ENCODE peak calls at places on chromosome 17, in six cellular contexts. One of them, this sample, is unnamed.

GRCh38 chr17:5249615-5250014 is 15.0 kb upstream of the SCIMP start:
- DNase-seq in heart right ventricle: no peak
- DNase-seq in sigmoid colon: peak
- DNase-seq in lower lobe of right lung: no peak
- DNase-seq in neural progenitor cell: peak
- DNase-seq in esophagus squamous epithelium: no peak
- DNase-seq in this sample: no peak

GRCh38 chr17:9169116-9169515 is 147.8 kb downstream of the NTN1 start:
- DNase-seq in esophagus squamous epithelium: no peak
- DNase-seq in neural progenitor cell: no peak
- DNase-seq in lower lobe of right lung: no peak
- DNase-seq in sigmoid colon: no peak
- DNase-seq in heart right ventricle: no peak
- DNase-seq in this sample: no peak

GRCh38 chr17:17147821-17148220 is 58.3 kb downstream of the PLD6 start:
- DNase-seq in heart right ventricle: no peak
- DNase-seq in lower lobe of right lung: no peak
- DNase-seq in sigmoid colon: no peak
- DNase-seq in neural progenitor cell: no peak
- DNase-seq in esophagus squamous epithelium: no peak
- DNase-seq in this sample: no peak

GRCh38 chr17:14622622-14623101 is 321.8 kb downstream of the HS3ST3B1 start:
- DNase-seq in sigmoid colon: no peak
- DNase-seq in neural progenitor cell: no peak
- DNase-seq in esophagus squamous epithelium: no peak
- DNase-seq in heart right ventricle: no peak
- DNase-seq in lower lobe of right lung: no peak
- DNase-seq in this sample: no peak

GRCh38 chr17:68533887-68534700 is 21.9 kb downstream of the PRKAR1A start:
- DNase-seq in heart right ventricle: no peak
- DNase-seq in esophagus squamous epithelium: no peak
- DNase-seq in neural progenitor cell: no peak
- DNase-seq in sigmoid colon: no peak
- DNase-seq in lower lobe of right lung: no peak
- DNase-seq in this sample: no peak

GRCh38 chr17:76667786-76668453 is 24.4 kb upstream of the ST6GALNAC1 start:
- DNase-seq in neural progenitor cell: no peak
- DNase-seq in heart right ventricle: no peak
- DNase-seq in sigmoid colon: peak
- DNase-seq in lower lobe of right lung: no peak
- DNase-seq in esophagus squamous epithelium: no peak
- DNase-seq in this sample: no peak

GRCh38 chr17:81123052-81124048 is 42.0 kb upstream of the PVALEF start:
- DNase-seq in neural progenitor cell: no peak
- DNase-seq in heart right ventricle: no peak
- DNase-seq in lower lobe of right lung: no peak
- DNase-seq in sigmoid colon: no peak
- DNase-seq in esophagus squamous epithelium: no peak
- DNase-seq in this sample: no peak

GRCh38 chr17:57948555-57949420 is 6.4 kb downstream of the CUEDC1 start:
- DNase-seq in lower lobe of right lung: peak
- DNase-seq in sigmoid colon: peak
- DNase-seq in esophagus squamous epithelium: no peak
- DNase-seq in heart right ventricle: peak
- DNase-seq in neural progenitor cell: no peak
- DNase-seq in this sample: no peak

GRCh38 chr17:47693667-47694017 is 319 bp upstream of the TBKBP1 start:
- DNase-seq in lower lobe of right lung: no peak
- DNase-seq in sigmoid colon: no peak
- DNase-seq in heart right ventricle: no peak
- DNase-seq in neural progenitor cell: no peak
- DNase-seq in esophagus squamous epithelium: no peak
- DNase-seq in this sample: no peak

GRCh38 chr17:74215332-74215727 is 2.0 kb downstream of the TTYH2 start:
- DNase-seq in neural progenitor cell: no peak
- DNase-seq in esophagus squamous epithelium: no peak
- DNase-seq in sigmoid colon: no peak
- DNase-seq in lower lobe of right lung: no peak
- DNase-seq in heart right ventricle: peak
- DNase-seq in this sample: no peak

GRCh38 chr17:49260011-49260921 is 29.7 kb upstream of the PHOSPHO1 start:
- DNase-seq in lower lobe of right lung: peak
- DNase-seq in esophagus squamous epithelium: no peak
- DNase-seq in neural progenitor cell: peak
- DNase-seq in heart right ventricle: peak
- DNase-seq in sigmoid colon: peak
- DNase-seq in this sample: peak

GRCh38 chr17:68955181-68955841 is at the start of gene ABCA8:
- DNase-seq in neural progenitor cell: no peak
- DNase-seq in heart right ventricle: no peak
- DNase-seq in lower lobe of right lung: no peak
- DNase-seq in esophagus squamous epithelium: no peak
- DNase-seq in sigmoid colon: no peak
- DNase-seq in this sample: no peak

GRCh38 chr17:33725675-33726271 is 432.7 kb upstream of the ASIC2 start:
- DNase-seq in sigmoid colon: no peak
- DNase-seq in heart right ventricle: peak
- DNase-seq in lower lobe of right lung: peak
- DNase-seq in neural progenitor cell: peak
- DNase-seq in esophagus squamous epithelium: no peak
- DNase-seq in this sample: no peak

GRCh38 chr17:19346351-19347255 is 15.9 kb downstream of the B9D1 start:
- DNase-seq in lower lobe of right lung: no peak
- DNase-seq in esophagus squamous epithelium: no peak
- DNase-seq in neural progenitor cell: no peak
- DNase-seq in heart right ventricle: peak
- DNase-seq in sigmoid colon: peak
- DNase-seq in this sample: peak

GRCh38 chr17:47244697-47245096 is 8.9 kb upstream of the ITGB3 start:
- DNase-seq in sigmoid colon: no peak
- DNase-seq in heart right ventricle: no peak
- DNase-seq in esophagus squamous epithelium: no peak
- DNase-seq in neural progenitor cell: no peak
- DNase-seq in lower lobe of right lung: no peak
- DNase-seq in this sample: no peak

GRCh38 chr17:6557040-6557438 is 684 bp upstream of the PITPNM3 start:
- DNase-seq in lower lobe of right lung: no peak
- DNase-seq in sigmoid colon: no peak
- DNase-seq in neural progenitor cell: no peak
- DNase-seq in esophagus squamous epithelium: no peak
- DNase-seq in heart right ventricle: no peak
- DNase-seq in this sample: no peak

GRCh38 chr17:2385240-2386202 is 15.3 kb downstream of the MNT start:
- DNase-seq in heart right ventricle: no peak
- DNase-seq in neural progenitor cell: no peak
- DNase-seq in sigmoid colon: no peak
- DNase-seq in lower lobe of right lung: no peak
- DNase-seq in esophagus squamous epithelium: no peak
- DNase-seq in this sample: no peak

GRCh38 chr17:76816590-76817135 is 51.5 kb upstream of the MGAT5B start:
- DNase-seq in neural progenitor cell: peak
- DNase-seq in lower lobe of right lung: no peak
- DNase-seq in heart right ventricle: no peak
- DNase-seq in esophagus squamous epithelium: no peak
- DNase-seq in sigmoid colon: no peak
- DNase-seq in this sample: no peak

GRCh38 chr17:43448720-43449469 is 34.9 kb upstream of the DHX8 start:
- DNase-seq in esophagus squamous epithelium: no peak
- DNase-seq in neural progenitor cell: no peak
- DNase-seq in sigmoid colon: no peak
- DNase-seq in heart right ventricle: no peak
- DNase-seq in lower lobe of right lung: no peak
- DNase-seq in this sample: no peak

GRCh38 chr17:77316191-77316641 is 175.4 kb downstream of the SEC14L1 start:
- DNase-seq in esophagus squamous epithelium: no peak
- DNase-seq in lower lobe of right lung: peak
- DNase-seq in sigmoid colon: peak
- DNase-seq in neural progenitor cell: peak
- DNase-seq in heart right ventricle: no peak
- DNase-seq in this sample: peak

GRCh38 chr17:58092797-58093385 is 9.7 kb downstream of the DYNLL2 start:
- DNase-seq in heart right ventricle: no peak
- DNase-seq in lower lobe of right lung: no peak
- DNase-seq in esophagus squamous epithelium: no peak
- DNase-seq in neural progenitor cell: no peak
- DNase-seq in sigmoid colon: no peak
- DNase-seq in this sample: no peak

GRCh38 chr17:52604105-52604504 is 445.6 kb upstream of the CA10 start:
- DNase-seq in neural progenitor cell: no peak
- DNase-seq in heart right ventricle: no peak
- DNase-seq in sigmoid colon: no peak
- DNase-seq in esophagus squamous epithelium: no peak
- DNase-seq in lower lobe of right lung: no peak
- DNase-seq in this sample: no peak

GRCh38 chr17:8160741-8161221 is 2.0 kb downstream of the VAMP2 start:
- DNase-seq in lower lobe of right lung: peak
- DNase-seq in heart right ventricle: no peak
- DNase-seq in neural progenitor cell: no peak
- DNase-seq in sigmoid colon: peak
- DNase-seq in esophagus squamous epithelium: no peak
- DNase-seq in this sample: peak
- H3K4me3 ChIP-seq in lower lobe of right lung: no peak
- H3K4me3 ChIP-seq in heart right ventricle: no peak
- H3K4me3 ChIP-seq in neural progenitor cell: no peak
- H3K4me3 ChIP-seq in sigmoid colon: no peak
- H3K4me3 ChIP-seq in esophagus squamous epithelium: peak
- H3K4me3 ChIP-seq in this sample: peak

DNA sequence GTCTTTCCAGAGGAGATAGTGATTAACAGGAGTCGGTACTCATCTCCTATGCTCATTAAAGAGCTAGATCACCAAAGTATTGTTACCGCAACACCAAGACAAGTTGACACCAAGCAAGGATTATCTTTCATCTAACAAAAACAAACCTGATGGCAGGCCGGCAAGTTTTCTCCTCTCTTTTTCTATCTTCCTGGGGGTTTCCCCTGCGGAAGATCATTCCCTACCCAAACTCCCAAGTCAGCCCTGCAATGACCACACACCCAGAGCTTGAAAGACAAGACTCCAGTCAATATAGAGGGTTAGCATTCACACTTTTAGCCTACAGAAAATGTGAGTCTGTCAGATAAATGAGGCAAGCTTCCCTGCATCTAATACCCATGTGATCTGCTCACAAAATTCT is 312.1 kb downstream of the SOX9 start:
- DNase-seq in sigmoid colon: no peak
- DNase-seq in neural progenitor cell: no peak
- DNase-seq in lower lobe of right lung: no peak
- DNase-seq in esophagus squamous epithelium: no peak
- DNase-seq in heart right ventricle: no peak
- DNase-seq in this sample: no peak
- H3K27ac ChIP-seq in sigmoid colon: no peak
- H3K27ac ChIP-seq in neural progenitor cell: no peak
- H3K27ac ChIP-seq in lower lobe of right lung: no peak
- H3K27ac ChIP-seq in esophagus squamous epithelium: no peak
- H3K27ac ChIP-seq in heart right ventricle: no peak
- H3K27ac ChIP-seq in this sample: no peak

GRCh38 chr17:79440251-79440650 is 170.6 kb downstream of the RBFOX3 start:
- DNase-seq in esophagus squamous epithelium: no peak
- DNase-seq in sigmoid colon: no peak
- DNase-seq in neural progenitor cell: no peak
- DNase-seq in lower lobe of right lung: no peak
- DNase-seq in heart right ventricle: no peak
- DNase-seq in this sample: no peak

GRCh38 chr17:79437081-79437480 is 173.8 kb downstream of the RBFOX3 start:
- DNase-seq in heart right ventricle: no peak
- DNase-seq in esophagus squamous epithelium: no peak
- DNase-seq in lower lobe of right lung: no peak
- DNase-seq in neural progenitor cell: no peak
- DNase-seq in sigmoid colon: no peak
- DNase-seq in this sample: no peak

GRCh38 chr17:79439493-79439892 is 171.4 kb downstream of the RBFOX3 start:
- DNase-seq in sigmoid colon: no peak
- DNase-seq in neural progenitor cell: no peak
- DNase-seq in heart right ventricle: no peak
- DNase-seq in lower lobe of right lung: no peak
- DNase-seq in esophagus squamous epithelium: no peak
- DNase-seq in this sample: no peak

GRCh38 chr17:79438045-79438444 is 172.8 kb downstream of the RBFOX3 start:
- DNase-seq in heart right ventricle: no peak
- DNase-seq in esophagus squamous epithelium: no peak
- DNase-seq in sigmoid colon: no peak
- DNase-seq in neural progenitor cell: no peak
- DNase-seq in lower lobe of right lung: no peak
- DNase-seq in this sample: no peak

GRCh38 chr17:79438936-79439335 is 171.9 kb downstream of the RBFOX3 start:
- DNase-seq in sigmoid colon: no peak
- DNase-seq in esophagus squamous epithelium: no peak
- DNase-seq in heart right ventricle: no peak
- DNase-seq in lower lobe of right lung: no peak
- DNase-seq in neural progenitor cell: no peak
- DNase-seq in this sample: no peak
- TF ChIP-seq CTCF in sigmoid colon: no peak
- TF ChIP-seq CTCF in esophagus squamous epithelium: no peak
- TF ChIP-seq CTCF in heart right ventricle: no peak
- TF ChIP-seq CTCF in lower lobe of right lung: no peak
- TF ChIP-seq CTCF in neural progenitor cell: no peak
- TF ChIP-seq CTCF in this sample: no peak

DNA sequence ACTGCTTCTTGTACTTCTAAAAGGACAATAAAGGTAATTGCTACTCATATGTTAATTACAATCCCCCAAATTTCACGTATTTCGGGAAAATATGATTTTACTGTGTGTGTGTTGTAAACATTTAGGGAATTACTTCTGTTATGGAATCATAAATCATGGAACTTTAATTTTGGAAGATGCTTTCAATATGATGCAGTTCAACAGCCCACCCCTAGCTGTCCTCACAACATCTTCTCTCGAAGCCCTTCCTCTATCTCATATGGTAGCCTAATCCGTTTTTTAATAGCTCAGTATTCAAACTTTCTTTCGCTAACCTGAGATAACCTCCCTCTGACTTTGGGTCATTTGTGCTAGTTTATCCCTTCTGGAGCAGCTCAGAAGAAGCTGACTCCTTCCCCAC is 78.4 kb downstream of the ANKFN1 start:
- DNase-seq in heart right ventricle: no peak
- DNase-seq in neural progenitor cell: no peak
- DNase-seq in esophagus squamous epithelium: no peak
- DNase-seq in sigmoid colon: no peak
- DNase-seq in lower lobe of right lung: no peak
- DNase-seq in this sample: no peak
- H3K4me3 ChIP-seq in heart right ventricle: no peak
- H3K4me3 ChIP-seq in neural progenitor cell: no peak
- H3K4me3 ChIP-seq in esophagus squamous epithelium: no peak
- H3K4me3 ChIP-seq in sigmoid colon: no peak
- H3K4me3 ChIP-seq in lower lobe of right lung: no peak
- H3K4me3 ChIP-seq in this sample: no peak

GRCh38 chr17:15782809-15783208 is 50.7 kb downstream of the TBC1D26 start:
- DNase-seq in lower lobe of right lung: peak
- DNase-seq in sigmoid colon: peak
- DNase-seq in esophagus squamous epithelium: no peak
- DNase-seq in heart right ventricle: peak
- DNase-seq in neural progenitor cell: no peak
- DNase-seq in this sample: no peak
- H3K27ac ChIP-seq in lower lobe of right lung: peak
- H3K27ac ChIP-seq in sigmoid colon: peak
- H3K27ac ChIP-seq in esophagus squamous epithelium: peak
- H3K27ac ChIP-seq in heart right ventricle: peak
- H3K27ac ChIP-seq in neural progenitor cell: no peak
- H3K27ac ChIP-seq in this sample: peak